ENCODE peak calls at places on chromosomes 5 and 9, in eight cellular contexts. E, U, Z, N, D, M, C and S are unnamed samples.

GRCh38 chr5:7392401-7393024 is 3.4 kb upstream of the ADCY2 start:
- DNase-seq in E (no peak), U (no peak), Z (no peak), N (no peak), D (no peak), M (no peak), C (peak), S (peak)

GRCh38 chr9:130864541-130864940 is 29.5 kb downstream of the ABL1 start:
- DNase-seq in E (no peak), U (no peak), Z (peak), N (no peak), D (no peak), M (no peak), C (no peak), S (no peak)

GRCh38 chr9:14760060-14760459 is 37.5 kb upstream of the CER1 start:
- DNase-seq in E (no peak), U (no peak), Z (no peak), N (no peak), D (no peak), M (no peak), C (no peak), S (no peak)

GRCh38 chr5:1554410-1554967 is 30.7 kb upstream of the LPCAT1 start:
- DNase-seq in E (no peak), U (peak), Z (no peak), N (no peak), D (no peak), M (no peak), C (peak), S (peak)

GRCh38 chr5:126449751-126450271 is 26.6 kb downstream of the GRAMD2B start:
- DNase-seq in E (no peak), U (no peak), Z (no peak), N (no peak), D (peak), M (peak), C (no peak), S (no peak)

GRCh38 chr9:92710368-92710767 is 40.4 kb upstream of the IPPK start:
- DNase-seq in E (no peak), U (no peak), Z (no peak), N (no peak), D (no peak), M (no peak), C (no peak), S (no peak)

GRCh38 chr5:116573617-116574431 is 799 bp downstream of the SEMA6A start:
- DNase-seq in E (no peak), U (peak), Z (peak), N (peak), D (no peak), M (no peak), C (peak), S (no peak)

GRCh38 chr5:27472000-27472763 is 433.8 kb upstream of the CDH9 start:
- DNase-seq in E (no peak), U (no peak), Z (no peak), N (no peak), D (peak), M (no peak), C (peak), S (no peak)

GRCh38 chr9:114869845-114870244 is 60.5 kb downstream of the TNFSF8 start:
- DNase-seq in E (no peak), U (no peak), Z (peak), N (no peak), D (no peak), M (peak), C (no peak), S (no peak)

GRCh38 chr9:114551750-114552685 is 35.6 kb upstream of the ATP6V1G1 start:
- DNase-seq in E (peak), U (peak), Z (no peak), N (no peak), D (peak), M (no peak), C (peak), S (no peak)

GRCh38 chr9:88733651-88734470 is 198.9 kb downstream of the NXNL2 start:
- DNase-seq in E (no peak), U (no peak), Z (no peak), N (no peak), D (peak), M (no peak), C (no peak), S (no peak)

GRCh38 chr9:92295827-92296258 is 2.3 kb upstream of the IARS1 start:
- DNase-seq in E (no peak), U (no peak), Z (no peak), N (no peak), D (no peak), M (no peak), C (no peak), S (no peak)

GRCh38 chr9:14320272-14321245 is 6.6 kb upstream of the NFIB start:
- DNase-seq in E (no peak), U (no peak), Z (no peak), N (no peak), D (peak), M (no peak), C (no peak), S (no peak)

GRCh38 chr5:87113848-87114247 is 153.8 kb upstream of the RASA1 start:
- DNase-seq in E (no peak), U (no peak), Z (no peak), N (no peak), D (peak), M (no peak), C (no peak), S (no peak)

GRCh38 chr5:176183321-176184074 is 54.7 kb upstream of the SIMC1 start:
- DNase-seq in E (no peak), U (no peak), Z (no peak), N (no peak), D (no peak), M (no peak), C (peak), S (no peak)

GRCh38 chr9:124149992-124150391 is 107.8 kb upstream of the NEK6 start:
- DNase-seq in E (no peak), U (no peak), Z (no peak), N (no peak), D (peak), M (no peak), C (no peak), S (peak)

GRCh38 chr5:141747152-141747640 is 65.2 kb upstream of the ARAP3 start:
- DNase-seq in E (peak), U (peak), Z (peak), N (no peak), D (peak), M (peak), C (peak), S (no peak)

GRCh38 chr5:127280494-127281220 is 9.9 kb upstream of the MEGF10 start:
- DNase-seq in E (no peak), U (no peak), Z (no peak), N (no peak), D (no peak), M (no peak), C (no peak), S (no peak)

GRCh38 chr5:93894471-93895354 is 153.3 kb upstream of the POU5F2 start:
- DNase-seq in E (no peak), U (no peak), Z (no peak), N (no peak), D (peak), M (no peak), C (no peak), S (no peak)

GRCh38 chr5:75601996-75602395 is 9.3 kb upstream of the ANKDD1B start:
- DNase-seq in E (no peak), U (no peak), Z (no peak), N (no peak), D (peak), M (no peak), C (no peak), S (no peak)

GRCh38 chr5:168390491-168390890 is 95.8 kb upstream of the RARS1 start:
- DNase-seq in E (no peak), U (no peak), Z (no peak), N (no peak), D (no peak), M (no peak), C (no peak), S (no peak)

GRCh38 chr5:163460562-163461176 is at the start of gene HMMR:
- DNase-seq in E (no peak), U (no peak), Z (no peak), N (no peak), D (peak), M (no peak), C (peak), S (no peak)

GRCh38 chr9:16106211-16106610 is 553.4 kb downstream of the CCDC171 start:
- DNase-seq in E (no peak), U (no peak), Z (no peak), N (no peak), D (no peak), M (no peak), C (no peak), S (peak)

GRCh38 chr5:42950466-42951168 is 89.5 kb downstream of the ANXA2R start:
- DNase-seq in E (peak), U (no peak), Z (no peak), N (peak), D (peak), M (peak), C (peak), S (no peak)

GRCh38 chr9:119074017-119074416 is 295.2 kb downstream of the BRINP1 start:
- DNase-seq in E (no peak), U (no peak), Z (no peak), N (no peak), D (no peak), M (no peak), C (no peak), S (no peak)

GRCh38 chr5:143244990-143245389 is 158.5 kb downstream of the NR3C1 start:
- DNase-seq in E (no peak), U (no peak), Z (no peak), N (no peak), D (peak), M (no peak), C (no peak), S (no peak)

GRCh38 chr9:92706218-92706940 is 36.4 kb upstream of the IPPK start:
- DNase-seq in E (no peak), U (peak), Z (no peak), N (no peak), D (no peak), M (no peak), C (no peak), S (peak)

GRCh38 chr5:125083932-125084331 is 337.5 kb upstream of the ZNF608 start:
- DNase-seq in E (no peak), U (no peak), Z (no peak), N (no peak), D (peak), M (no peak), C (no peak), S (no peak)

GRCh38 chr5:168047043-168047668 is 244.3 kb upstream of the WWC1 start:
- DNase-seq in E (no peak), U (no peak), Z (no peak), N (no peak), D (peak), M (no peak), C (peak), S (no peak)

GRCh38 chr5:13552361-13552760 is 392.1 kb downstream of the DNAH5 start:
- DNase-seq in E (no peak), U (no peak), Z (no peak), N (no peak), D (no peak), M (no peak), C (no peak), S (no peak)

GRCh38 chr5:69212022-69212421 is 22.6 kb downstream of the CENPH start:
- DNase-seq in E (no peak), U (no peak), Z (no peak), N (no peak), D (no peak), M (no peak), C (no peak), S (no peak)

GRCh38 chr5:69217154-69217731 is 17.4 kb upstream of the CDK7 start:
- DNase-seq in E (no peak), U (no peak), Z (no peak), N (no peak), D (no peak), M (peak), C (no peak), S (no peak)

GRCh38 chr5:69219939-69220338 is 14.7 kb upstream of the CDK7 start:
- DNase-seq in E (no peak), U (no peak), Z (no peak), N (no peak), D (no peak), M (no peak), C (no peak), S (no peak)

GRCh38 chr5:69213513-69214215 is 21.0 kb upstream of the CDK7 start:
- DNase-seq in E (no peak), U (no peak), Z (no peak), N (no peak), D (peak), M (no peak), C (no peak), S (no peak)

GRCh38 chr5:69217732-69218568 is 16.7 kb upstream of the CDK7 start:
- DNase-seq in E (peak), U (peak), Z (peak), N (peak), D (peak), M (peak), C (peak), S (peak)
- TF ChIP-seq POLR2A in E (peak), U (peak), Z (peak), N (peak), D (peak), M (peak), C (peak), S (peak)

DNA sequence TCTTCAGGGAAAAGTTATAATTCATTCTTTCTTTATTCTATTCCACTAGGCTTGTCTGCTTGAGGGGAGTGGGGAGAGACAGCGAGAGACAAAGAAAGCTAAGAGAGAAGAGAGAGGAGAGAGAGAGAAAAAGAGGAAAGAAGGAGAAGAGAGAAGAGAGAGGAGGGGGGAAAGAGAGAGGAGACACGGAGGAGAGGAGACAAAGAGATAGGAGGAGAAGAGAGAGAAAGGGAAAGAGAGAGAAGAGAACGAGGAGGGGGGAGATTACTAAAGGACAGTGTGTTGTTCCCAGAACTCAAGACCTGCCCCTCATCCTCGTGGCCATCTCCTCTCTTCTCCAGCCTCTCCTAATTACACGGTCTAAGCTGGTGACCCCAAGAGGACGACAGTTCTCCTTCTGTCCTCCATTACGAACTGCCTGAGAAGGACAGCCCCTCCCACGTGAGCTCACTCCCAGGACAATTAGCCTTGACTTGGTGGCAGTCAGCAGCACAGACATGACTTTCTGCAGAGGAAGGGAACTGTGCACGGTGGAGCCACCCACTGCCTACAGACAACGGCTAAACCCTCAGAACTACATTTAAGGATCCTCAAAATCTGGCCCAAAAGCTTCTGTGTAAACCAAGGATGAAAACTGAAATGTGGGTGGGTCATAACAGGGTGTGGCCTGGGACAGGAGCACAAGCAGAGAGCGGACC is 99.1 kb downstream of the COL23A1 start:
- DNase-seq in E (no peak), U (no peak), Z (no peak), N (no peak), D (no peak), M (no peak), C (no peak), S (no peak)
- TF ChIP-seq POLR2A in E (no peak), U (no peak), Z (no peak), N (no peak), D (no peak), M (no peak), C (no peak), S (no peak)

GRCh38 chr9:13267743-13268142 is 11.7 kb downstream of the MPDZ start:
- DNase-seq in E (no peak), U (no peak), Z (no peak), N (no peak), D (peak), M (no peak), C (no peak), S (no peak)
- TF ChIP-seq POLR2A in E (no peak), U (no peak), Z (no peak), N (no peak), D (no peak), M (no peak), C (no peak), S (no peak)

GRCh38 chr5:55535199-55535905 is 588 bp upstream of the PLPP1 start:
- DNase-seq in E (no peak), U (no peak), Z (no peak), N (no peak), D (peak), M (no peak), C (no peak), S (no peak)
- TF ChIP-seq POLR2A in E (no peak), U (peak), Z (no peak), N (no peak), D (no peak), M (no peak), C (no peak), S (peak)